ENCODE peak calls at places on chromosome 21, in six cellular contexts. S is stimulated activated naive CD8-positive, alpha-beta T cell treated with anti-CD3 and anti-CD28 coated beads, Interleukin-15, Interleukin-2, amounts not matched to agents 100 U/mL and 50 U/mL, for 24 hours; Z is upper lobe of right lung; U is CD8-positive, alpha-beta memory T cell; C is CD4-positive, CD25-positive, alpha-beta regulatory T cell; T is naive thymus-derived CD4-positive, alpha-beta T cell. A is an unnamed sample.

GRCh38 chr21:33973268-33973667 is 57.7 kb upstream of the ATP5PO start:
- DNase-seq in S (no peak), Z (no peak), U (no peak), C (no peak), T (no peak), A (no peak)

GRCh38 chr21:43988016-43988415 is 24.1 kb upstream of the TRAPPC10 start:
- DNase-seq in S (no peak), Z (no peak), U (no peak), C (no peak), T (no peak), A (no peak)

GRCh38 chr21:16074950-16075489 is 345.2 kb downstream of the USP25 start:
- DNase-seq in S (no peak), Z (no peak), U (no peak), C (no peak), T (no peak), A (no peak)

GRCh38 chr21:36539434-36540150 is 59.7 kb upstream of the CLDN14 start:
- DNase-seq in S (no peak), Z (no peak), U (no peak), C (no peak), T (no peak), A (no peak)

GRCh38 chr21:41712201-41712600 is 54.7 kb downstream of the RIPK4 start:
- DNase-seq in S (no peak), Z (peak; percentile 48), U (no peak), C (no peak), T (no peak), A (no peak)

GRCh38 chr21:30251781-30252180 is 31.0 kb downstream of the KRTAP24-1 start:
- DNase-seq in S (no peak), Z (no peak), U (no peak), C (no peak), T (no peak), A (no peak)

GRCh38 chr21:44398499-44398898 is 45.1 kb downstream of the TRPM2 start:
- DNase-seq in S (no peak), Z (no peak), U (no peak), C (no peak), T (no peak), A (no peak)

GRCh38 chr21:36321325-36322082 is 1.5 kb downstream of the MORC3 start:
- DNase-seq in S (no peak), Z (no peak), U (no peak), C (peak; percentile 49), T (no peak), A (peak; percentile 64)

GRCh38 chr21:35294231-35294898 is 245.3 kb upstream of the RUNX1 start:
- DNase-seq in S (no peak), Z (no peak), U (no peak), C (no peak), T (no peak), A (no peak)

GRCh38 chr21:42513985-42514882 is 582 bp downstream of the SLC37A1 start:
- DNase-seq in S (peak; percentile 74), Z (peak; percentile 86), U (peak; percentile 70), C (peak; percentile 47), T (peak; percentile 48), A (peak; percentile 34)

GRCh38 chr21:28072601-28073000 is 920.1 kb downstream of the LTN1 start:
- DNase-seq in S (no peak), Z (no peak), U (no peak), C (no peak), T (no peak), A (no peak)

GRCh38 chr21:29650561-29651022 is 289.2 kb downstream of the GRIK1 start:
- DNase-seq in S (no peak), Z (no peak), U (no peak), C (no peak), T (no peak), A (no peak)

GRCh38 chr21:33257404-33257803 is 8.8 kb upstream of the IL10RB start:
- DNase-seq in S (no peak), Z (no peak), U (no peak), C (no peak), T (no peak), A (no peak)

GRCh38 chr21:44797775-44798174 is 3.8 kb downstream of the UBE2G2 start:
- DNase-seq in S (no peak), Z (no peak), U (no peak), C (no peak), T (no peak), A (no peak)

GRCh38 chr21:29953072-29953471 is 13.3 kb upstream of the GRIK1 start:
- DNase-seq in S (no peak), Z (no peak), U (no peak), C (no peak), T (no peak), A (no peak)

GRCh38 chr21:20311388-20311787 is 686.8 kb upstream of the NCAM2 start:
- DNase-seq in S (no peak), Z (no peak), U (no peak), C (no peak), T (no peak), A (no peak)